ENCODE peak calls at places on chromosomes 12 and 14, in four cellular contexts. One of them, this sample, is unnamed.
A peak's percentile ranks its signal among the peaks of the same experiment; 100 is the strongest.

GRCh38 chr12:31353730-31354708 is 28.1 kb upstream of the SINHCAF start:
- DNase-seq in SK-N-SH: no peak
- DNase-seq in HepG2: no peak
- DNase-seq in H1: no peak
- DNase-seq in this sample: peak; percentile 47

GRCh38 chr14:57749267-57749666 is 116.6 kb downstream of the SLC35F4 start:
- DNase-seq in SK-N-SH: no peak
- DNase-seq in HepG2: no peak
- DNase-seq in H1: no peak
- DNase-seq in this sample: no peak

GRCh38 chr12:88810806-88811205 is 230.5 kb upstream of the KITLG start:
- DNase-seq in SK-N-SH: no peak
- DNase-seq in HepG2: no peak
- DNase-seq in H1: no peak
- DNase-seq in this sample: no peak

GRCh38 chr12:52903285-52903854 is 1.5 kb downstream of the KRT8 start:
- DNase-seq in SK-N-SH: peak; percentile 72
- DNase-seq in HepG2: peak; percentile 69
- DNase-seq in H1: peak; percentile 61
- DNase-seq in this sample: no peak

GRCh38 chr12:123571343-123571813 is 13.0 kb upstream of the TMED2 start:
- DNase-seq in SK-N-SH: peak; percentile 49
- DNase-seq in HepG2: peak; percentile 56
- DNase-seq in H1: no peak
- DNase-seq in this sample: no peak

GRCh38 chr14:20436363-20436755 is 393 bp upstream of the KLHL33 start:
- DNase-seq in SK-N-SH: no peak
- DNase-seq in HepG2: no peak
- DNase-seq in H1: no peak
- DNase-seq in this sample: no peak

GRCh38 chr14:29310757-29311156 is 544.2 kb downstream of the FOXG1 start:
- DNase-seq in SK-N-SH: no peak
- DNase-seq in HepG2: no peak
- DNase-seq in H1: no peak
- DNase-seq in this sample: no peak

GRCh38 chr12:12432373-12432772 is 75.5 kb downstream of the BORCS5 start:
- DNase-seq in SK-N-SH: no peak
- DNase-seq in HepG2: no peak
- DNase-seq in H1: no peak
- DNase-seq in this sample: no peak

GRCh38 chr12:110689002-110689600 is at the start of gene HVCN1:
- DNase-seq in SK-N-SH: peak; percentile 77
- DNase-seq in HepG2: no peak
- DNase-seq in H1: no peak
- DNase-seq in this sample: peak; percentile 52

GRCh38 chr14:97353102-97353501 is 555.9 kb downstream of the VRK1 start:
- DNase-seq in SK-N-SH: no peak
- DNase-seq in HepG2: no peak
- DNase-seq in H1: no peak
- DNase-seq in this sample: no peak

GRCh38 chr14:68655961-68656360 is 136.9 kb downstream of the ZFP36L1 start:
- DNase-seq in SK-N-SH: peak; percentile 40
- DNase-seq in HepG2: peak; percentile 26
- DNase-seq in H1: no peak
- DNase-seq in this sample: no peak

GRCh38 chr14:104436047-104436531 is 143.5 kb upstream of the C14orf180 start:
- DNase-seq in SK-N-SH: peak; percentile 91
- DNase-seq in HepG2: no peak
- DNase-seq in H1: no peak
- DNase-seq in this sample: no peak

DNA sequence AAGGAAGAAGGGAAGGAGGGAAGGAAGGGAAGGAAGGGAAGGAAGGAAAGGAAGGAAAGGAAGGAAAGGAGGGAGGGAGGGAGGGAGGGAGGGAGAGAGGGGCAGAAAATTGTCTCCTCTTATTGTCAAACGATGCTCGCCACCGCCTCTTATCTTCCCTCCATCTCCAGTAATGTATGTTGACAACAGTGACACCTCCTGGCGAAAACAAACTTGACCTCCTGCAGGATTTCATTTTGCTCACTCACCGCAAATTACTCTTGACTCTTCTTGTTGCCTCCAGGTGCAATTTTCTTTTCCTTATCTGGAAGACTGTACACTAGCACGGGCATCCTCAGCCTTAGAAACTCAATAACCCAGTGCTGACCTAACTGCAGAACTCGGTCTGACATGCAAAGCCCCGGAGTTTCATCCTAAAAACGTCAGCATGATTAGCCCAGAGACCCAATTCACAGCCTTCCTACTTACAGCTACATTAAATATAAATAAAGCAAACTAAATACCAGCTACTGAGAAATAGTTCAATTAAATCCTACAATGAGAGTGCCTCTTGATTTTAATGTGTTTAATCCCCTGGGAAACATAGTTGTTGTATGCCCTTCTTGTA is 512.4 kb upstream of the TMPO start:
- DNase-seq in SK-N-SH: peak; percentile 42
- DNase-seq in HepG2: peak; percentile 36
- DNase-seq in H1: peak; percentile 13
- DNase-seq in this sample: no peak
- TF ChIP-seq CTCF in SK-N-SH: peak; percentile 51
- TF ChIP-seq CTCF in HepG2: peak; percentile 74
- TF ChIP-seq CTCF in H1: peak; percentile 66
- TF ChIP-seq CTCF in this sample: peak; percentile 30

GRCh38 chr14:100065161-100065871 is at the start of gene EVL:
- DNase-seq in SK-N-SH: no peak
- DNase-seq in HepG2: no peak
- DNase-seq in H1: no peak
- DNase-seq in this sample: peak; percentile 86
- TF ChIP-seq GABPA in SK-N-SH: no peak
- TF ChIP-seq GABPA in HepG2: no peak
- TF ChIP-seq GABPA in H1: no peak
- TF ChIP-seq GABPA in this sample: peak; percentile 7

DNA sequence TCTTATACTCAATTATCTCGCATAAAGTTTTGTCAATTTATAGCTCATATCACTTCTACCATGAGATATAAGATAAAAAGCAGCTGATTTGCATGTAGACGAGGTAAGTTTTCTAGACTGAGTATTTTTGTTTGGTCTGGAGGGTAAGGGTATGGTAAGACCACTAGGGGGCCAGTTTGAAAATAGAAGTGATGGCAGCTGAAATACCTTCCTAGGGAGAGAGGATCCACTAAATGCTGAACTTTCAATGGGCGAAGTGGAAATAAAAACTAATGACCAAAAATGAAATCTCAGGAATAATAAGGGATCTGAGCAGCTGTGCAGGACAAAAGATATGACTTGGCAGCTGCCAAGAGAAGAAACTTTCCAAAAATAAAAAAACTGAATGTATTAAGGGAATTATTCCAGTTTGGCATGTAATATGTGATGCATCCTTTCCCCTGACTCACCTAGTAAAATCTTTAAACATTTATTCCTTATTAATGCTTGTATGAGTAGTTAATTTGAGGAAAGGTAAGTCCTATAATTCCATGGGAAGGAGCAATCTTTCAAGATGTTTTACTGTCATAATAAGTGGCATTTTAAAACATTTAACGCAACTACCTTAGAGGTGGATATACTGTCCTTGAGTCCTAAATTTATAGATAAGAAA is 754.5 kb downstream of the C12orf50 start:
- DNase-seq in SK-N-SH: peak; percentile 17
- DNase-seq in HepG2: no peak
- DNase-seq in H1: no peak
- DNase-seq in this sample: no peak
- TF ChIP-seq CTCF in SK-N-SH: peak; percentile 72
- TF ChIP-seq CTCF in HepG2: no peak
- TF ChIP-seq CTCF in H1: peak; percentile 52
- TF ChIP-seq CTCF in this sample: peak; percentile 1

DNA sequence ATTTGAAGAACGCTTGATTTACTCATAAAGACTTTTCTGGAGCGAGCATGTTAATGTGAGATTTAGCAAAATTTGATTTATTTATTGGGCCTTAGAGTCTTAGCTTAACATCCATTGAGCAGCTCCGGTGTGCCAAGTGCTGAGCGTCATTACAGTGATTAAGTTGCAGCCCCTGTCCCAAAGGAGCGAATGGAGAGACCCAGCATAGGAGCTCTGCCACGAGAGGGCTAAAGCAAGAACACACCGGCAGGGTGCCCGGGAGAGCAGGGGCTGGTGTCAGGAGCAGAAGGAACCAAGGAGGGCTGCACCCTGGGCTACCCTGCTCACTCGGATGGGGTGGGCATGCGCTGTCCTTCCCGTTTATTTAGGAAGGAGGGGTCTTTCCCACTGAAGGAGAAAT is 50.6 kb downstream of the PPP2R5C start:
- DNase-seq in SK-N-SH: no peak
- DNase-seq in HepG2: no peak
- DNase-seq in H1: no peak
- DNase-seq in this sample: no peak
- TF ChIP-seq GABPA in SK-N-SH: no peak
- TF ChIP-seq GABPA in HepG2: no peak
- TF ChIP-seq GABPA in H1: no peak
- TF ChIP-seq GABPA in this sample: no peak

GRCh38 chr14:38941485-38941884 is 161.6 kb downstream of the SEC23A start:
- DNase-seq in SK-N-SH: no peak
- DNase-seq in HepG2: peak; percentile 38
- DNase-seq in H1: no peak
- DNase-seq in this sample: no peak
- TF ChIP-seq CTCF in SK-N-SH: no peak
- TF ChIP-seq CTCF in HepG2: peak; percentile 20
- TF ChIP-seq CTCF in H1: peak; percentile 15
- TF ChIP-seq CTCF in this sample: no peak

DNA sequence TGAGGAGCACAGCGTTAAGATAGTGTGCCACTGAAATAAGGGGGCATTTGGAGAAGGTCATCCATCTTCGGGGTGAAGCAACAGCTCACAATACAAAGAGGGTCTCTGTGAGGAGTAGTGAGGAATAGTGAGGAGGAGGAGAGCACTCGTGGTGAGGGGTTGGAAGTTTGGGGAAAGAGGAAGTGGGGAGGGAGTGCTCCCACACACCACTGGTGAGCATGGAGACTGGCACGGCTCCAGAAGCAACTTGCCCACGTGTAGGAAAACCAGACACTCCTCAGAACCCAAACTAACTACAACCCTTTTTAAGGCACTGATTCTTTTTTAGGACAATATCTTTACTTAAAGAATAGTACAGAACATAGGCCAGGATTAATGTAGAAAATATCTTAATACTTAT is 48.9 kb downstream of the GALNT8 start:
- DNase-seq in SK-N-SH: no peak
- DNase-seq in HepG2: no peak
- DNase-seq in H1: no peak
- DNase-seq in this sample: no peak
- TF ChIP-seq GABPA in SK-N-SH: no peak
- TF ChIP-seq GABPA in HepG2: no peak
- TF ChIP-seq GABPA in H1: no peak
- TF ChIP-seq GABPA in this sample: no peak

DNA sequence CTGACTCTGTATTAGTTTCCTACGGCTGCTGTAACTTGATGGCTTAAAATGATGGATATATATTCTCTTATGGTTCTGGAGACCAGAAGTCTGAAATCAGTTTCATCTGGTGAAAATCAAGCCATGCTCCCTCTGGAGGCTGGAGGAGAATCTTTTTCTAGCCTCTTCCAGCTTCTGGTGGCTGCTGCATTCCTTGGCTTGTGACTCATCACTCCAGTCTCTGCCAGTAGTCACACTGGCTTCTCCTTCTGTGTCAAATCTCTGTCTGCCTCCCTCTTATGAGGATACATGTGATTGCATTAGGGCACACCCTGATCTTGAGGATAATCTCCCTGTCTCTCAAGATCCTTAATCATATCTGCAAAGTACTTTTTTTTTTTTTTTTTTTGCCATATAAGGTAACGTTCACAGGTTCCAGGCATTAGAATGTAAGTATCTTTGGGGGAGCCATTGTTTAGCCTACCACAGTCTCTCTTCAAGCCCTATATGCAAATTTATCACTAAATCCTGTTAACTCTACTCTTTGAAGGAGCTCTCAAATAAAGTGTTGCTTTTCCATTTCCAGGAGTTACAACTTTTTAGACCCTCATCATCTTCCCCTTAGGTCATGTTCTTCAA is 17.8 kb downstream of the DNAL1 start:
- DNase-seq in SK-N-SH: peak; percentile 15
- DNase-seq in HepG2: peak; percentile 60
- DNase-seq in H1: peak; percentile 39
- DNase-seq in this sample: no peak
- TF ChIP-seq CTCF in SK-N-SH: peak; percentile 73
- TF ChIP-seq CTCF in HepG2: peak; percentile 41
- TF ChIP-seq CTCF in H1: peak; percentile 33
- TF ChIP-seq CTCF in this sample: no peak

GRCh38 chr14:24633353-24633752 is 637 bp downstream of the GZMB start:
- DNase-seq in SK-N-SH: no peak
- DNase-seq in HepG2: no peak
- DNase-seq in H1: no peak
- DNase-seq in this sample: no peak

GRCh38 chr14:24632336-24632735 is 1.7 kb downstream of the GZMB start:
- DNase-seq in SK-N-SH: no peak
- DNase-seq in HepG2: no peak
- DNase-seq in H1: no peak
- DNase-seq in this sample: no peak

GRCh38 chr14:24632761-24633160 is 1.2 kb downstream of the GZMB start:
- DNase-seq in SK-N-SH: no peak
- DNase-seq in HepG2: peak; percentile 2
- DNase-seq in H1: no peak
- DNase-seq in this sample: no peak

GRCh38 chr14:24631749-24632335 is 2.1 kb downstream of the GZMB start:
- DNase-seq in SK-N-SH: no peak
- DNase-seq in HepG2: no peak
- DNase-seq in H1: no peak
- DNase-seq in this sample: no peak

DNA sequence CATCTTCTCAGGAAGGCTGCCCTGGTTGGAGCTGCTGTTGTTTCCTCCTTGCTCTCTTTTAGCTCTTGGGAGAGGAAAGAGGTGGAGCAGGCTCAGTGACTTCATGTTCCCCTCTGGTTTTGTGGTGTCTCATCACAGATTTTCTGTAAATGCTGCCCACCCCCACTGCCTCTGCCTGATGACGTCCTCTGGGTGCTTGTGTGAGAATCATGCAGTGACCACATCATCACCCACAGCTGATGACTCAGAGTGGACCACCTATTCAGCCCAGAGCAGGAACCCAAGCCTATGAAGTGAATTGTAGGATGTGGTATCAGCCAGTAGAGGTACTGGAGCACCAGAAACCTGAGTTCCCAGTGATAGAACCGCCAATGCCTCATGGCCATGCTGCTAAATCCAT is at the start of gene GZMB:
- DNase-seq in SK-N-SH: no peak
- DNase-seq in HepG2: no peak
- DNase-seq in H1: no peak
- DNase-seq in this sample: no peak
- TF ChIP-seq GABPA in SK-N-SH: no peak
- TF ChIP-seq GABPA in HepG2: no peak
- TF ChIP-seq GABPA in H1: no peak
- TF ChIP-seq GABPA in this sample: no peak

GRCh38 chr12:27015730-27016076 is 1.5 kb upstream of the TM7SF3 start:
- DNase-seq in SK-N-SH: peak; percentile 29
- DNase-seq in HepG2: no peak
- DNase-seq in H1: no peak
- DNase-seq in this sample: peak; percentile 31
- TF ChIP-seq CTCF in SK-N-SH: peak; percentile 65
- TF ChIP-seq CTCF in HepG2: no peak
- TF ChIP-seq CTCF in H1: no peak
- TF ChIP-seq CTCF in this sample: peak; percentile 20

This sample was measured in HL-60.